ENCODE peak calls at places on chromosomes 5 and 9, in five cellular contexts. J is GM12892, T is HL-60, E is upper lobe of left lung, B is stomach. O is an unnamed sample.

GRCh38 chr5:152884006-152884405 is 478.9 kb upstream of the NMUR2 start:
- DNase-seq in T (no peak), B (no peak), J (no peak), E (no peak), O (no peak)

GRCh38 chr9:20511680-20512079 is 110.6 kb downstream of the MLLT3 start:
- DNase-seq in B (no peak), E (no peak), T (no peak), J (no peak), O (no peak)

GRCh38 chr5:38208782-38209378 is 49.5 kb upstream of the EGFLAM start:
- DNase-seq in B (no peak), E (no peak), T (no peak), J (no peak), O (peak; percentile 12)

GRCh38 chr5:73652391-73652790 is 26.4 kb downstream of the ARHGEF28 start:
- DNase-seq in T (no peak), J (no peak), B (no peak), E (no peak), O (no peak)

GRCh38 chr5:97501965-97502305 is 318.9 kb upstream of the RIOK2 start:
- DNase-seq in E (no peak), B (no peak), J (no peak), T (no peak), O (no peak)

GRCh38 chr5:179912951-179913350 is 5.3 kb upstream of the TBC1D9B start:
- DNase-seq in B (peak; percentile 86), J (no peak), E (no peak), T (no peak), O (peak; percentile 74)

GRCh38 chr5:141878771-141879759 is 855 bp upstream of the PCDH1 start:
- DNase-seq in E (peak; percentile 96), J (no peak), B (peak; percentile 93), T (peak; percentile 75), O (peak; percentile 96)

GRCh38 chr9:23342296-23342695 is 483.7 kb downstream of the ELAVL2 start:
- DNase-seq in J (no peak), E (no peak), B (no peak), T (no peak), O (no peak)

GRCh38 chr9:89606567-89607311 is 1.9 kb downstream of the GADD45G start:
- DNase-seq in T (no peak), B (peak; percentile 78), E (peak; percentile 78), J (no peak), O (peak; percentile 80)

GRCh38 chr5:68930139-68930538 is 163.7 kb upstream of the SLC30A5 start:
- DNase-seq in B (no peak), J (no peak), T (no peak), E (no peak), O (no peak)

DNA sequence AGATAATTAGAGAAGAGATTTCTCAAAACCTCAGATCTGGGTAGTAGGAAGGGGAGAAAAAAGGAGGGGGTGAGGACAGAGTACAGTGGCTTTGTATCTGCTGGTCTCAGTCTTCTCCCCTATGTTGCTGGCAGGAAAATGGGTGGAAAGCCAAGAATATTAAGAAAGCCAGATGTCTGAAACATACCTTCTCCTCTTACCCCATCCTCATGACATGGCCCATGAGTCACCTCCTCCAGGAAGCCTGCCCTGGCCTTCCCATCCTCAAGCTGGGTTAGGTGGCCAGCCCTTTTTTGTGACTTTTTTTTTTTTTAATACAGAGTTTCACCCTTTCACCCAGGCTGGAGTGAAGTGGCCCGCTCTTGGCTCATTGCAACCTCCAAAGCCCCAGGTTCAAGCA is 61.8 kb downstream of the ABCA1 start:
- DNase-seq in B (no peak), E (no peak), T (no peak), J (no peak), O (no peak)
- TF ChIP-seq POLR2AphosphoS5 in B (no peak), E (no peak), T (no peak), J (no peak), O (no peak)

GRCh38 chr5:43602818-43603534 is at the start of gene NNT:
- DNase-seq in T (peak; percentile 47), J (peak; percentile 62), E (peak; percentile 89), B (peak; percentile 78), O (peak; percentile 77)
- TF ChIP-seq POLR2AphosphoS5 in T (peak; percentile 27), J (peak; percentile 40), E (peak; percentile 9), B (peak; percentile 35), O (peak; percentile 5)

DNA sequence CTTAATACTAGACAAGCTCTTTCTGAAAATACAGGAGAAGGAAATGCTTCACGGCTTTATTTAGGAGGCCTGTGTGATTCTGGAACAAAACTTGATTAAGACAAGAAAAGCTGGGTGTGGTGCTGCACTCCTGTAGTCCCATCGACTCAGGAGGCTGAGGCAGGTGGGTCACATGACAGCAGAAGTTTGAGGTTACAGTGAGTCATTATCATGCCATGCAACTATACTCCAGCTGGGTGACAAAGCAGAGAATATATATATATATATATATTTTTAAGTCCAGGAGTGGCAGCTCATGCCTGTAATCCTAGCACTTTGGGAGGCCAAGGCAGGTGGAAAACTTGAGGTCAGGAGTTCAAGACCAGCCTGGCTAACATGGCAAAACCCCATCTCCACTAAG is 33.1 kb upstream of the SPIN1 start:
- DNase-seq in B (no peak), T (no peak), J (no peak), E (no peak), O (no peak)
- TF ChIP-seq POLR2AphosphoS5 in B (no peak), T (no peak), J (no peak), E (no peak), O (no peak)

DNA sequence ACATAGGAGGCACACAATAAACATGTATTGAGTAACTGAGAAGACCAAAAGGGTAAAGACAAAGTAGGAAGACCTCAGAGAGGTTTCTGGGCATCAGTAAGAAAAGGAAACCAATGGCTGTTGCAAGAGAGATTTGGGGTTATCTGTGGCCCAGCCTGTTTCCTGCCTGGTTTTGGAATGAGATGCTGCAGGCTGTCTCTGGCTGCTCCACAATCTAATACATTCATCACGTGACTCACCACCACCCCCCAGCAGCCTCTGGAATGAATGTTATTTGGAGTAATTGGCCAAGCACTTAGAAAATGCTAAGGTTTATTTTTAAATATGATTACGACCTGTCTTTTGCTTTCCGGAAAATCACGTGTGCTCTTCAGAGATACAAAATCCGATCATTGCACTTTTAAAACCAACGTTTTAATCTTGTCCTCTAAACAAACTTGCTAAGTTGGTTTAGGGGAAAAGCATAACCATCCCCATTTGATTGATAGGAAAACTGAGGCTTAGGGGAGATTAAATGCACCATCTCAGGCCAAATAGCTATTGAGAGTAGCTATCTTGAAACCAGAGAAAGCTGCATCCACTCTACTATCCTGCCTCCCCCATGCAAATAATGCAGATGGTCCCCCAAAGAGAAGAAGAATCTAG is 151.9 kb upstream of the ADRA1B start:
- DNase-seq in B (no peak), T (peak; percentile 46), E (no peak), J (no peak), O (no peak)
- TF ChIP-seq POLR2AphosphoS5 in B (no peak), T (peak; percentile 83), E (peak; percentile 30), J (no peak), O (no peak)

GRCh38 chr9:131237931-131238401 is 38.3 kb downstream of the FAM78A start:
- DNase-seq in B (peak; percentile 80), T (no peak), E (peak; percentile 83), J (peak; percentile 77), O (peak; percentile 65)
- TF ChIP-seq POLR2AphosphoS5 in B (no peak), T (peak; percentile 53), E (peak; percentile 53), J (peak; percentile 78), O (peak; percentile 35)

GRCh38 chr5:172891716-172892421 is 57.8 kb downstream of the ERGIC1 start:
- DNase-seq in T (no peak), J (no peak), B (peak; percentile 84), E (peak; percentile 78), O (no peak)
- TF ChIP-seq POLR2AphosphoS5 in T (no peak), J (no peak), B (peak; percentile 26), E (peak; percentile 66), O (peak; percentile 19)

GRCh38 chr5:157524887-157525286 is 50.7 kb downstream of the ADAM19 start:
- DNase-seq in B (no peak), T (no peak), E (no peak), J (no peak), O (no peak)
- TF ChIP-seq POLR2AphosphoS5 in B (no peak), T (no peak), E (no peak), J (no peak), O (no peak)

O was measured in prostate gland.